ENCODE peak calls at places on chromosomes 13 and 19, in nine cellular contexts. M is colonic mucosa, H is endodermal cell, N is IMR-90, I is H9, W is astrocyte, G is fibroblast of lung, Y is HCT116, T is SK-N-SH. B is an unnamed sample.
A peak's percentile ranks its signal among the peaks of the same experiment; 100 is the strongest.

GRCh38 chr19:14669940-14670339 is 4.7 kb downstream of the ADGRE3 start:
- DNase-seq in M (no peak), H (no peak), N (no peak), I (no peak), W (no peak), G (no peak), Y (no peak), T (no peak), B (no peak)

GRCh38 chr13:111275382-111275781 is 45.1 kb upstream of the TEX29 start:
- DNase-seq in M (no peak), H (peak; percentile 30), N (no peak), I (no peak), W (no peak), G (no peak), Y (no peak), T (no peak), B (no peak)

GRCh38 chr13:113117956-113118327 is 4.7 kb upstream of the F10 start:
- DNase-seq in M (no peak), H (no peak), N (no peak), I (no peak), W (no peak), G (no peak), Y (no peak), T (no peak), B (no peak)

GRCh38 chr19:17337675-17338439 is 504 bp downstream of the GTPBP3 start:
- DNase-seq in M (peak; percentile 51), H (no peak), N (no peak), I (no peak), W (no peak), G (no peak), Y (no peak), T (peak; percentile 62), B (peak; percentile 52)

GRCh38 chr13:74132768-74133656 is 1.2 kb downstream of the KLF12 start:
- DNase-seq in M (peak; percentile 44), H (peak; percentile 71), N (peak; percentile 50), I (peak; percentile 34), W (peak; percentile 57), G (peak; percentile 68), Y (no peak), T (peak; percentile 48), B (peak; percentile 49)

GRCh38 chr19:48750351-48750750 is 2.1 kb downstream of the FUT1 start:
- DNase-seq in M (no peak), H (no peak), N (no peak), I (no peak), W (no peak), G (no peak), Y (no peak), T (no peak), B (no peak)

GRCh38 chr19:2495651-2496316 is 19.9 kb downstream of the GADD45B start:
- DNase-seq in M (peak; percentile 73), H (no peak), N (no peak), I (no peak), W (no peak), G (no peak), Y (no peak), T (no peak), B (no peak)

GRCh38 chr13:80084086-80084676 is 256.7 kb downstream of the SPRY2 start:
- DNase-seq in M (no peak), H (no peak), N (peak; percentile 93), I (no peak), W (peak; percentile 78), G (peak; percentile 97), Y (no peak), T (no peak), B (no peak)

GRCh38 chr19:12726988-12727316 is 3.2 kb upstream of the TNPO2 start:
- DNase-seq in M (no peak), H (peak; percentile 47), N (no peak), I (no peak), W (no peak), G (no peak), Y (no peak), T (no peak), B (no peak)

GRCh38 chr19:6491802-6492592 is 10.1 kb downstream of the TUBB4A start:
- DNase-seq in M (no peak), H (no peak), N (no peak), I (no peak), W (no peak), G (no peak), Y (no peak), T (no peak), B (no peak)

GRCh38 chr13:31328549-31329229 is 128.9 kb downstream of the B3GLCT start:
- DNase-seq in M (no peak), H (no peak), N (peak; percentile 14), I (no peak), W (no peak), G (peak; percentile 8), Y (no peak), T (no peak), B (no peak)

GRCh38 chr19:8571006-8571411 is 6.2 kb downstream of the MYO1F start:
- DNase-seq in M (peak; percentile 38), H (no peak), N (peak; percentile 68), I (no peak), W (peak; percentile 31), G (peak; percentile 54), Y (no peak), T (no peak), B (peak; percentile 77)

GRCh38 chr19:28292822-28293500 is 920.0 kb downstream of the UQCRFS1 start:
- DNase-seq in M (no peak), H (peak; percentile 87), N (no peak), I (peak; percentile 52), W (no peak), G (no peak), Y (no peak), T (peak; percentile 11), B (no peak)

GRCh38 chr19:28291874-28292273 is 921.1 kb downstream of the UQCRFS1 start:
- DNase-seq in M (no peak), H (peak; percentile 55), N (no peak), I (no peak), W (no peak), G (no peak), Y (no peak), T (no peak), B (no peak)

GRCh38 chr19:28290963-28291657 is 921.8 kb downstream of the UQCRFS1 start:
- DNase-seq in M (no peak), H (peak; percentile 88), N (no peak), I (peak; percentile 46), W (no peak), G (no peak), Y (no peak), T (no peak), B (no peak)

GRCh38 chr19:28288850-28289249 is 924.1 kb downstream of the UQCRFS1 start:
- DNase-seq in M (peak; percentile 44), H (no peak), N (no peak), I (no peak), W (peak; percentile 18), G (peak; percentile 18), Y (no peak), T (no peak), B (no peak)

GRCh38 chr19:28289294-28290063 is 923.5 kb downstream of the UQCRFS1 start:
- DNase-seq in M (peak; percentile 82), H (peak; percentile 66), N (no peak), I (no peak), W (peak; percentile 73), G (peak; percentile 77), Y (no peak), T (peak; percentile 18), B (no peak)
- TF ChIP-seq CTCF in M (no peak), H (no peak), N (no peak), I (no peak), W (no peak), G (no peak), Y (no peak), T (no peak), B (no peak)

GRCh38 chr19:42115219-42115618 is 17.0 kb downstream of the POU2F2 start:
- DNase-seq in M (no peak), H (no peak), N (peak; percentile 68), I (no peak), W (no peak), G (no peak), Y (no peak), T (no peak), B (no peak)

GRCh38 chr19:42115705-42116104 is 16.5 kb downstream of the POU2F2 start:
- DNase-seq in M (no peak), H (no peak), N (no peak), I (no peak), W (no peak), G (no peak), Y (no peak), T (no peak), B (no peak)

GRCh38 chr19:42114412-42114811 is 17.8 kb downstream of the POU2F2 start:
- DNase-seq in M (no peak), H (peak; percentile 60), N (no peak), I (peak; percentile 55), W (no peak), G (no peak), Y (no peak), T (no peak), B (no peak)

GRCh38 chr19:42111811-42112210 is 20.4 kb downstream of the POU2F2 start:
- DNase-seq in M (no peak), H (no peak), N (peak; percentile 52), I (no peak), W (peak; percentile 64), G (peak; percentile 76), Y (no peak), T (no peak), B (no peak)

GRCh38 chr19:42113641-42114348 is 18.5 kb downstream of the POU2F2 start:
- DNase-seq in M (no peak), H (peak; percentile 84), N (peak; percentile 99), I (peak; percentile 80), W (peak; percentile 97), G (peak; percentile 98), Y (peak; percentile 64), T (no peak), B (peak; percentile 83)
- H3K9ac ChIP-seq in M (no peak overlapping the region), H (no peak overlapping the region), N (peak overlapping the region; percentile 20), I (no peak overlapping the region), W (peak overlapping the region; percentile 69), G (no peak overlapping the region), Y (no peak overlapping the region), T (peak overlapping the region; percentile 72), B (no peak overlapping the region)

DNA sequence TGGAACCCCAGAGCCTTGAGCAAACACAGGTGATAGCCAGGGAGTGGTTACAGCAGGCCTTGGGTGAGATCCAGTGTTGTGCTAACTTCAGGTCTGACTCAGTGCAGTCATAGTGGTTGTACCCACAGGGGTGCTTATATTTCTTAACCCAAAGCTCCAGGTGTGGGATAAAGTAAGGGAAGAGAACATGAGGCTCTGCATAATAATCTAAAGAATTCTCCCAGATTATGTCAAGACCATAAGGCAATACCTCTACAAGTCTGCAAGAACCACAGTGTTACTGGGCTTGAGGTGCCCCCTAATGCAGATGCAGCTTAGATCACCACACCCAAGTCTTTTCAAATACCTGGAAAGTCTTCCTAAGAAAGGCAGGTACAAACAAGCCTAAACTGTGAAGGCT is 485.4 kb downstream of the RFC3 start:
- DNase-seq in M (no peak), H (no peak), N (no peak), I (no peak), W (no peak), G (no peak), Y (no peak), T (no peak), B (no peak)
- TF ChIP-seq CTCF in M (no peak), H (no peak), N (no peak), I (no peak), W (no peak), G (no peak), Y (no peak), T (no peak), B (no peak)

DNA sequence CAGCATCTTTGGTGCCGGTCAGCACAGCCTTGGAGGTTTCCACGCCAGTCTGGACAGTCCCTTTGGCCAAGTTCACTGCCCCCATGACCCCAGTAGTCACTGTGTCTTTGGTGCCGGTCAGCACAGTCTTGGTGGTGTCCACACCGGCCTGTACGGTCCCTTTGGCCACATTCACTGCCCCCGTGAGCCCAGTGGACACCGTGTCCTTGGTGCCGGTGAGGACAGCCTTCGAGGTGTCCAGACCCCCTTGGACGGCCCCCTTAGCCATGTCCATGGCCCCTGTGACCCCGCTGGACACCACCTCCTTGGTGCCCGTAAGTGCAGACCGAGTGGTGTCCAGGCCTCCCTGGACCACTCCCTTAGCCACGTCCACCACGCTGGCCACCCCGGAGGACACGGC is 5.0 kb downstream of the PLIN4 start:
- DNase-seq in M (no peak), H (no peak), N (no peak), I (no peak), W (no peak), G (no peak), Y (no peak), T (no peak), B (no peak)
- H3K9ac ChIP-seq in M (no peak overlapping the region), H (no peak overlapping the region), N (no peak overlapping the region), I (no peak overlapping the region), W (no peak overlapping the region), G (no peak overlapping the region), Y (no peak overlapping the region), T (no peak overlapping the region), B (no peak overlapping the region)

B was measured in DND-41.